ENCODE peak calls at places on chromosomes 6 and 20, in nine cellular contexts. A, J, V, C, U, S, E, B and K are unnamed samples.

GRCh38 chr6:81669445-81669844 is 83.0 kb downstream of the TENT5A start:
- DNase-seq in A (no peak), J (no peak), V (no peak), C (no peak), U (no peak), S (no peak), E (no peak), B (no peak), K (no peak)

GRCh38 chr6:131629656-131630055 is 1.6 kb upstream of the MED23 start:
- DNase-seq in A (no peak), J (no peak), V (peak; percentile 34), C (no peak), U (no peak), S (no peak), E (no peak), B (no peak), K (peak; percentile 92)

GRCh38 chr6:2863901-2864300 is 22.2 kb upstream of the SERPINB1 start:
- DNase-seq in A (no peak), J (no peak), V (no peak), C (no peak), U (no peak), S (no peak), E (no peak), B (no peak), K (peak; percentile 41)

GRCh38 chr20:14470231-14470894 is 133.0 kb upstream of the FLRT3 start:
- DNase-seq in A (no peak), J (no peak), V (no peak), C (no peak), U (no peak), S (no peak), E (peak; percentile 43), B (no peak), K (no peak)

GRCh38 chr20:53599378-53599777 is 5.7 kb upstream of the ZNF217 start:
- DNase-seq in A (no peak), J (no peak), V (no peak), C (no peak), U (peak; percentile 44), S (no peak), E (no peak), B (no peak), K (no peak)

GRCh38 chr20:33411711-33412483 is 10.6 kb upstream of the CDK5RAP1 start:
- DNase-seq in A (no peak), J (no peak), V (no peak), C (no peak), U (no peak), S (no peak), E (no peak), B (no peak), K (no peak)

GRCh38 chr20:36351937-36352336 is 45.8 kb downstream of the DLGAP4 start:
- DNase-seq in A (no peak), J (no peak), V (no peak), C (no peak), U (no peak), S (no peak), E (no peak), B (no peak), K (no peak)

GRCh38 chr6:131574133-131574532 is 1.1 kb downstream of the ARG1 start:
- DNase-seq in A (no peak), J (no peak), V (no peak), C (no peak), U (no peak), S (no peak), E (no peak), B (no peak), K (no peak)

GRCh38 chr20:11274137-11274536 is 600.3 kb upstream of the JAG1 start:
- DNase-seq in A (no peak), J (peak; percentile 31), V (no peak), C (peak; percentile 78), U (no peak), S (peak; percentile 74), E (no peak), B (no peak), K (peak; percentile 54)

GRCh38 chr6:145904391-145904790 is 59.8 kb downstream of the SHPRH start:
- DNase-seq in A (no peak), J (no peak), V (no peak), C (no peak), U (no peak), S (no peak), E (no peak), B (no peak), K (no peak)

GRCh38 chr20:36541227-36542018 is at the start of gene MYL9:
- DNase-seq in A (peak; percentile 90), J (peak; percentile 97), V (peak; percentile 90), C (peak; percentile 96), U (peak; percentile 91), S (peak; percentile 75), E (peak; percentile 85), B (no peak), K (peak; percentile 86)

GRCh38 chr6:36666726-36667591 is 11.6 kb upstream of the CDKN1A start:
- DNase-seq in A (peak; percentile 88), J (peak; percentile 80), V (peak; percentile 74), C (peak; percentile 36), U (peak; percentile 81), S (peak; percentile 61), E (peak; percentile 82), B (no peak), K (peak; percentile 79)

GRCh38 chr20:45419188-45420091 is 3.5 kb downstream of the PIGT start:
- DNase-seq in A (peak; percentile 63), J (peak; percentile 76), V (peak; percentile 67), C (no peak), U (peak; percentile 88), S (no peak), E (no peak), B (no peak), K (peak; percentile 85)

GRCh38 chr20:36098364-36098763 is 56.2 kb upstream of the EPB41L1 start:
- DNase-seq in A (no peak), J (peak; percentile 27), V (no peak), C (no peak), U (no peak), S (no peak), E (no peak), B (no peak), K (no peak)

GRCh38 chr6:41306187-41306854 is 19.8 kb upstream of the TREM1 start:
- DNase-seq in A (no peak), J (no peak), V (peak; percentile 60), C (peak; percentile 78), U (no peak), S (peak; percentile 85), E (no peak), B (no peak), K (peak; percentile 61)

GRCh38 chr20:51763965-51764602 is 4.1 kb downstream of the ATP9A start:
- DNase-seq in A (no peak), J (no peak), V (no peak), C (no peak), U (no peak), S (peak; percentile 24), E (no peak), B (no peak), K (no peak)

GRCh38 chr20:10218536-10219451 is at the start of gene SNAP25:
- DNase-seq in A (no peak), J (peak; percentile 84), V (no peak), C (peak; percentile 95), U (peak; percentile 60), S (peak; percentile 96), E (peak; percentile 48), B (no peak), K (peak; percentile 64)

GRCh38 chr6:30654798-30655742 is 8.1 kb downstream of the C6orf136 start:
- DNase-seq in A (no peak), J (no peak), V (no peak), C (no peak), U (no peak), S (no peak), E (no peak), B (no peak), K (no peak)

GRCh38 chr6:38528196-38528965 is 111.3 kb downstream of the BTBD9 start:
- DNase-seq in A (no peak), J (no peak), V (no peak), C (no peak), U (no peak), S (no peak), E (no peak), B (no peak), K (no peak)

GRCh38 chr20:49982346-49983122 is at the start of gene SNAI1:
- DNase-seq in A (peak; percentile 79), J (peak; percentile 72), V (peak; percentile 77), C (peak; percentile 93), U (peak; percentile 79), S (peak; percentile 91), E (peak; percentile 89), B (no peak), K (peak; percentile 78)
- H3K4me1 ChIP-seq in A (peaks cover 40% of the 10 kb centered on the region), J (no peaks in the 10 kb centered on the region), V (no peaks in the 10 kb centered on the region), C (peaks cover 12% of the 10 kb centered on the region), U (peaks cover 52% of the 10 kb centered on the region), S (peaks cover 61% of the 10 kb centered on the region), E (peaks cover 24% of the 10 kb centered on the region), B (peaks cover 70% of the 10 kb centered on the region), K (peaks cover 8% of the 10 kb centered on the region)

DNA sequence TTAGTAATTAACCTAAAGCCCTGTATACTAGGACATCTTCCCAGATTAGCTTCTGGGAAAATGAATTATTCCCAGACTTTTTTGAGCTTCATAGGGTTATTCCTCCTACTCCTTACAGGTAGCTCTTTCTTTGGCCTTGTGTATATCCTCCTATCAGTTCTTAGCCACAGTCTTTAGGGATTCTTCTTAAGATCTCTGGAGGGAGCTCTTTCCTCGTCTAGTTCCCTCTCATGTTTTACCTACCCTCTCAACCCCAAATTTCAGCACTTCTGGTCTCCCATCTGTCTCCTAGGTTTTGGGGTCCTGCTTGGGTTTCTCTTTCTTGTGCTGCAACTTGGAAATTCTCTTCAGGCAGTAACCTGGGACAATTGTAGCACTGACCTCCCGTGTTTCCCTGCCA is 46.4 kb upstream of the SLC35B3 start:
- DNase-seq in A (no peak), J (no peak), V (no peak), C (no peak), U (no peak), S (peak; percentile 83), E (no peak), B (no peak), K (no peak)
- TF ChIP-seq CTCF in A (no peak), J (no peak), V (no peak), C (no peak), U (no peak), S (peak; percentile 67), E (no peak), B (peak; percentile 16), K (no peak)

GRCh38 chr6:128517124-128517523 is 3.3 kb downstream of the PTPRK start:
- DNase-seq in A (no peak), J (no peak), V (no peak), C (no peak), U (no peak), S (no peak), E (no peak), B (no peak), K (no peak)
- H3K4me1 ChIP-seq in A (peaks cover 18% of the 10 kb centered on the region), J (peaks cover 3% of the 10 kb centered on the region), V (peaks cover 4% of the 10 kb centered on the region), C (peaks cover 35% of the 10 kb centered on the region), U (peaks cover 34% of the 10 kb centered on the region), S (peaks cover 23% of the 10 kb centered on the region), E (peaks cover 30% of the 10 kb centered on the region), B (peaks cover 68% of the 10 kb centered on the region), K (peaks cover 5% of the 10 kb centered on the region)

DNA sequence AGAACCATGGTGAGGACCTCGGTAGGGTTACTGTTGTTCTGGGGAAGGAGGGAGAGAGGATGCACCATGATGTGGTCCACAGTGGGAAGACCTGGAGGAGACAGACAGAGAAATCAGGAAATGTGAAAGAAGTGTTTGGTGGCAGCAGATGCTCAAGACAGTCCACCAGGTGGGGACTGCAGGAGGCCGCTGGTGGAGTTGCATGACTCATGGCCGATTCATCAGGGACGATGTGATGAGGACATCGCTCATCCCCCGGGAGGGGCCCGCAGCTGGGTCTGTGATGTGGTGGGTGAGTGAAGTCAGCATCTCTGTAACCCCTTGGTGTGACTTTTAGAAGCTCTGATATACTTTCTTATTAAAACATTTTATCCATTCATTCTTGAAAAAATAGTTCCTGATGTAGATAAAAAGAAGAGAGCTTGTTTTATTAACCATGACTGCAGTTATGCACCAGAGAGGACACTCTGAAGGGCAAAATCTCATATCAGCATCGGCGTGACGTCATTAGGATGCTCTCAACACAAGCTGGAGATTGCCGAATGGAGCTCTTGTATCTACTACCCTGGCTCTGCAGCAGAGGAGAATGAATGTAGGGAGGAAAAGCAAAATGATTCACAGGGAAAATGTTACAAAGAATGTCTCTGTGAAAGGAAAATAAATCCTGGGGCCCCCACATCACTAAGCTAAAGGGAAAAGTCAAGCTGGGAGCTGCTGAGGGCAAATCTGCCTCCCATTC is 71.2 kb downstream of the RAMACL start:
- DNase-seq in A (peak; percentile 52), J (peak; percentile 41), V (no peak), C (no peak), U (no peak), S (no peak), E (no peak), B (no peak), K (no peak)
- TF ChIP-seq CTCF in A (peak; percentile 26), J (no peak), V (no peak), C (peak; percentile 31), U (no peak), S (no peak), E (no peak), B (no peak), K (no peak)